ENCODE peak calls at places on chromosomes 5 and 9, in seven cellular contexts. F, B, O, Y, R, X and C are unnamed samples.

GRCh38 chr9:109010676-109011655 is 2.3 kb downstream of the CTNNAL1 start:
- DNase-seq in Y (no peak), B (peak; percentile 54), X (no peak), O (no peak), R (peak; percentile 86), F (peak; percentile 77), C (peak; percentile 83)

GRCh38 chr9:70475211-70475610 is 60.8 kb upstream of the KLF9 start:
- DNase-seq in Y (no peak), R (no peak), B (no peak), F (no peak), O (no peak), X (peak; percentile 79), C (no peak)

GRCh38 chr5:68049053-68049713 is 166.4 kb upstream of the PIK3R1 start:
- DNase-seq in F (no peak), X (no peak), B (no peak), O (no peak), R (peak; percentile 60), Y (no peak), C (no peak)

GRCh38 chr5:105903069-105903468 is 1767.7 kb downstream of the EFNA5 start:
- DNase-seq in Y (no peak), F (peak; percentile 60), R (no peak), O (no peak), X (no peak), B (no peak), C (no peak)

GRCh38 chr5:28488752-28489151 is 1450.4 kb upstream of the CDH9 start:
- DNase-seq in F (no peak), O (no peak), Y (no peak), R (no peak), B (no peak), X (no peak), C (no peak)

GRCh38 chr5:90878081-90878480 is 319.5 kb downstream of the ADGRV1 start:
- DNase-seq in B (no peak), O (no peak), F (no peak), R (no peak), X (peak; percentile 33), Y (no peak), C (no peak)

GRCh38 chr9:134027561-134027960 is 2.3 kb downstream of the BRD3OS start:
- DNase-seq in Y (no peak), X (no peak), F (no peak), R (no peak), B (no peak), O (no peak), C (no peak)

GRCh38 chr9:98460704-98461103 is 205.3 kb upstream of the TBC1D2 start:
- DNase-seq in B (no peak), Y (no peak), F (no peak), R (no peak), O (no peak), X (no peak), C (no peak)

GRCh38 chr9:70177121-70177520 is 81.7 kb upstream of the SMC5 start:
- DNase-seq in O (no peak), X (no peak), B (no peak), R (no peak), F (no peak), Y (no peak), C (peak; percentile 21)

GRCh38 chr5:149060325-149060724 is 2.5 kb downstream of the SH3TC2 start:
- DNase-seq in O (no peak), Y (no peak), R (peak; percentile 26), F (peak; percentile 44), B (peak; percentile 17), X (no peak), C (peak; percentile 70)

GRCh38 chr9:136847065-136847826 is 2.0 kb upstream of the PHPT1 start:
- DNase-seq in F (peak; percentile 74), O (peak; percentile 85), Y (no peak), X (peak; percentile 57), R (peak; percentile 61), B (peak; percentile 68), C (peak; percentile 63)

GRCh38 chr5:180201051-180201987 is 7.7 kb downstream of the RASGEF1C start:
- DNase-seq in B (peak; percentile 79), O (no peak), Y (no peak), F (peak; percentile 8), X (no peak), R (no peak), C (peak; percentile 38)

GRCh38 chr5:173463207-173463606 is 135.0 kb upstream of the STC2 start:
- DNase-seq in O (no peak), Y (no peak), F (no peak), X (no peak), B (no peak), R (no peak), C (no peak)

GRCh38 chr5:61949054-61949679 is 356.8 kb upstream of the KIF2A start:
- DNase-seq in O (no peak), F (no peak), R (no peak), Y (no peak), B (no peak), X (no peak), C (no peak)

GRCh38 chr9:121424024-121424432 is 54.0 kb upstream of the STOM start:
- DNase-seq in Y (no peak), R (no peak), F (no peak), B (no peak), O (no peak), X (no peak), C (no peak)

GRCh38 chr5:165126598-165126997 is 1621.2 kb downstream of the MAT2B start:
- DNase-seq in X (no peak), F (no peak), R (no peak), O (no peak), Y (no peak), B (no peak), C (no peak)

GRCh38 chr9:86329649-86330048 is 24.6 kb downstream of the TUT7 start:
- DNase-seq in O (no peak), Y (no peak), R (peak; percentile 22), F (peak; percentile 16), B (no peak), X (no peak), C (no peak)

GRCh38 chr9:114499941-114500528 is 5.2 kb downstream of the WHRN start:
- DNase-seq in X (no peak), O (no peak), Y (no peak), B (no peak), F (no peak), R (no peak), C (no peak)

GRCh38 chr9:114503522-114504340 is 1.5 kb downstream of the WHRN start:
- DNase-seq in Y (no peak), B (no peak), O (no peak), F (no peak), X (no peak), R (no peak), C (no peak)

GRCh38 chr9:114503009-114503408 is 2.3 kb downstream of the WHRN start:
- DNase-seq in O (no peak), Y (no peak), X (peak; percentile 54), R (no peak), B (no peak), F (no peak), C (no peak)

GRCh38 chr9:114500583-114501292 is 4.5 kb downstream of the WHRN start:
- DNase-seq in F (no peak), Y (no peak), R (no peak), X (no peak), B (no peak), O (no peak), C (no peak)

GRCh38 chr9:114501786-114502682 is 3.2 kb downstream of the WHRN start:
- DNase-seq in O (no peak), Y (peak; percentile 18), B (no peak), X (peak; percentile 37), F (no peak), R (peak; percentile 63), C (no peak)
- H3K4me3 ChIP-seq in O (no peak overlapping the region), Y (no peak overlapping the region), B (no peak overlapping the region), X (no peak overlapping the region), F (no peak overlapping the region), R (no peak overlapping the region), C (no peak overlapping the region)

GRCh38 chr5:120803282-120803681 is 339.2 kb downstream of the PRR16 start:
- DNase-seq in X (no peak), B (peak; percentile 2), Y (no peak), O (no peak), F (peak; percentile 62), R (peak; percentile 49), C (peak; percentile 44)
- TF ChIP-seq CTCF in X (no peak), B (no peak), Y (no peak), O (no peak), F (no peak), R (no peak), C (peak; percentile 4)

GRCh38 chr9:114304416-114305188 is 18.3 kb upstream of the ORM1 start:
- DNase-seq in O (peak; percentile 23), F (no peak), R (no peak), B (no peak), Y (no peak), X (no peak), C (no peak)
- H3K4me3 ChIP-seq in O (no peak overlapping the region), F (no peak overlapping the region), R (no peak overlapping the region), B (no peak overlapping the region), Y (no peak overlapping the region), X (no peak overlapping the region), C (no peak overlapping the region)

GRCh38 chr9:72856985-72857631 is 95.7 kb downstream of the ALDH1A1 start:
- DNase-seq in R (peak; percentile 65), O (no peak), F (peak; percentile 85), X (peak; percentile 19), Y (peak; percentile 41), B (peak; percentile 47), C (peak; percentile 84)
- TF ChIP-seq CTCF in R (peak; percentile 69), O (peak; percentile 41), F (peak; percentile 72), X (peak; percentile 59), Y (peak; percentile 71), B (peak; percentile 39), C (peak; percentile 79)

GRCh38 chr9:129319076-129319937 is 141.2 kb upstream of the IER5L start:
- DNase-seq in Y (no peak), O (peak; percentile 60), X (no peak), B (no peak), F (no peak), R (no peak), C (no peak)

GRCh38 chr9:129318121-129319075 is 140.3 kb upstream of the IER5L start:
- DNase-seq in R (no peak), Y (no peak), B (no peak), O (no peak), F (no peak), X (no peak), C (no peak)

GRCh38 chr9:129320575-129321311 is 142.7 kb upstream of the IER5L start:
- DNase-seq in Y (peak; percentile 73), R (peak; percentile 76), O (peak; percentile 76), B (peak; percentile 87), F (peak; percentile 91), X (peak; percentile 77), C (peak; percentile 88)

GRCh38 chr9:129321511-129322021 is 143.5 kb upstream of the IER5L start:
- DNase-seq in X (no peak), B (no peak), R (no peak), F (no peak), Y (no peak), O (no peak), C (no peak)

DNA sequence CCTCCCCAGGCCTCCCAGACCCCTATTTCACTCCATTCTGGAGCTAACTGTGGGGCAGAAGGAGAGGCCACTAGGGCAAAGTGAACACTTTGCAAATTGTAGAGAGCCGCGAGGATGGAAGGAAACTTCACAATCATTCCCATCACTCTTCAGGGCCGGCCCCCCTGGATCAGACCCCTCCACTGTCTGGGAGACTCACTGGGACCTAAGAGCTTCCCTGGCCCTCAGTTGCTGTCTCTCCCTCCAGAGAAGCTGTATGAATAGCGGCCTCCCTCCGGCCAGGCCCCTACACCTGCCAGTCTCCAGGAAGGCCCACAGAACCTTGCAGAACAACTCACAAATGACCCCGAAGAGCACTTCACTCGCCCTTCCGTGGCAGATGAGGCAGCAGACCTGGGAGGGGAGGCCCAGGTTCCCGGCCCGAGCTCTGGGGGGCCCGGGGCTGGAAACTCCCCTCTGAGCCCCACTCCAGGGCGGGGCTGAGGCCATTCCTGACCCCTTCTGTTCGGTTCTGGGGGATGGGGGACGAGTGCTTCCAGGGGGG is 141.9 kb upstream of the IER5L start:
- DNase-seq in Y (no peak), B (no peak), O (peak; percentile 51), R (no peak), X (no peak), F (no peak), C (no peak)
- H3K4me3 ChIP-seq in Y (peak overlapping the region; percentile 24), B (no peak overlapping the region), O (peak overlapping the region; percentile 44), R (no peak overlapping the region), X (no peak overlapping the region), F (peak overlapping the region; percentile 46), C (no peak overlapping the region)